ENCODE peak calls at places on chromosomes 1 and 21, in six cellular contexts. U is activated CD4-positive, CD25-positive, alpha-beta regulatory T cell treated with anti-CD3 and anti-CD28 coated beads, Interleukin-2, amount 50 U/mL, for 72 hours; S is osteoblast; E is skeletal muscle cell; R is astrocyte of the cerebellum; I is activated CD4-positive, alpha-beta T cell treated with anti-CD3 and anti-CD28 coated beads, Interleukin-2, amount 50 U/mL, for 4 hours. D is an unnamed sample.

GRCh38 chr1:15198684-15199083 is 45.1 kb downstream of the TMEM51 start:
- DNase-seq in U (no peak), S (no peak), E (no peak), R (no peak), I (no peak), D (no peak)

GRCh38 chr1:158285756-158286241 is 3.9 kb upstream of the CD1C start:
- DNase-seq in U (no peak), S (no peak), E (no peak), R (no peak), I (no peak), D (no peak)

GRCh38 chr1:1562556-1563195 is 12.0 kb downstream of the SSU72 start:
- DNase-seq in U (no peak), S (peak; percentile 31), E (no peak), R (no peak), I (no peak), D (no peak)

GRCh38 chr1:153937331-153937730 is 9.2 kb downstream of the DENND4B start:
- DNase-seq in U (no peak), S (peak; percentile 62), E (no peak), R (no peak), I (no peak), D (no peak)

GRCh38 chr1:234915923-234916675 is 212.5 kb downstream of the TOMM20 start:
- DNase-seq in U (peak; percentile 24), S (no peak), E (peak; percentile 41), R (no peak), I (no peak), D (peak; percentile 57)

GRCh38 chr1:12555411-12556367 is 62.3 kb downstream of the DHRS3 start:
- DNase-seq in U (no peak), S (peak; percentile 29), E (no peak), R (no peak), I (no peak), D (no peak)

GRCh38 chr1:167135281-167135840 is 41.5 kb downstream of the STYXL2 start:
- DNase-seq in U (no peak), S (no peak), E (no peak), R (no peak), I (no peak), D (no peak)

GRCh38 chr1:232886304-232886703 is 64.1 kb upstream of the NTPCR start:
- DNase-seq in U (no peak), S (no peak), E (no peak), R (no peak), I (no peak), D (no peak)

GRCh38 chr1:202264300-202265075 is 70.9 kb downstream of the LGR6 start:
- DNase-seq in U (no peak), S (no peak), E (no peak), R (peak; percentile 31), I (no peak), D (peak; percentile 47)

GRCh38 chr21:44402323-44403105 is 49.1 kb downstream of the TRPM2 start:
- DNase-seq in U (no peak), S (no peak), E (no peak), R (no peak), I (no peak), D (peak; percentile 83)

GRCh38 chr1:117210831-117211261 is at the start of gene VTCN1:
- DNase-seq in U (no peak), S (no peak), E (no peak), R (no peak), I (no peak), D (no peak)

GRCh38 chr1:24938276-24938675 is 8.2 kb upstream of the RUNX3 start:
- DNase-seq in U (no peak), S (no peak), E (no peak), R (no peak), I (no peak), D (no peak)

GRCh38 chr1:27436204-27437159 is 44.1 kb downstream of the GPR3 start:
- DNase-seq in U (no peak), S (peak; percentile 87), E (peak; percentile 7), R (no peak), I (no peak), D (no peak)

GRCh38 chr1:205365945-205366463 is 9.3 kb upstream of the KLHDC8A start:
- DNase-seq in U (no peak), S (no peak), E (no peak), R (no peak), I (no peak), D (peak; percentile 62)

GRCh38 chr1:40562185-40562584 is 30.7 kb downstream of the ZNF684 start:
- DNase-seq in U (no peak), S (no peak), E (no peak), R (no peak), I (no peak), D (no peak)

GRCh38 chr1:192538407-192539311 is 36.9 kb upstream of the RGS1 start:
- DNase-seq in U (no peak), S (no peak), E (no peak), R (peak; percentile 66), I (no peak), D (no peak)

GRCh38 chr1:185788386-185788785 is 54.2 kb downstream of the HMCN1 start:
- DNase-seq in U (no peak), S (no peak), E (no peak), R (no peak), I (no peak), D (no peak)

GRCh38 chr1:109299087-109299983 is 7.5 kb downstream of the MYBPHL start:
- DNase-seq in U (no peak), S (peak; percentile 86), E (peak; percentile 93), R (peak; percentile 93), I (no peak), D (no peak)

GRCh38 chr21:36550761-36551160 is 70.8 kb upstream of the CLDN14 start:
- DNase-seq in U (no peak), S (no peak), E (no peak), R (no peak), I (no peak), D (no peak)

GRCh38 chr1:99680258-99680657 is 34.3 kb downstream of the PALMD start:
- DNase-seq in U (no peak), S (no peak), E (no peak), R (no peak), I (no peak), D (no peak)

GRCh38 chr1:174884001-174884400 is 115.7 kb upstream of the CACYBP start:
- DNase-seq in U (no peak), S (no peak), E (no peak), R (no peak), I (no peak), D (no peak)

D was measured in mesenteric fat pad.